ENCODE peak calls at places on chromosome 7, in nine cellular contexts. M is left ventricle myocardium superior; B is endothelial cell; V is D721Med; C is naive thymus-derived CD8-positive, alpha-beta T cell; O is CD4-positive, CD25-positive, alpha-beta regulatory T cell; R is cardiac fibroblast; K is Right ventricle myocardium superior; G is adrenal gland. S is an unnamed sample.

GRCh38 chr7:157056957-157057902 is 46.8 kb upstream of the MNX1 start:
- DNase-seq in C (no peak), M (no peak), O (no peak), R (no peak), G (no peak), B (no peak), K (no peak), V (no peak), S (no peak)

GRCh38 chr7:107152011-107152410 is 16.8 kb upstream of the HBP1 start:
- DNase-seq in B (no peak), O (no peak), C (no peak), R (peak; percentile 51), G (no peak), M (no peak), K (no peak), V (no peak), S (no peak)

GRCh38 chr7:149859369-149859768 is 14.4 kb upstream of the ATP6V0E2 start:
- DNase-seq in M (no peak), K (no peak), G (no peak), B (no peak), R (no peak), V (no peak), C (no peak), O (no peak), S (no peak)

GRCh38 chr7:24722386-24723177 is 34.7 kb downstream of the GSDME start:
- DNase-seq in R (peak; percentile 58), O (no peak), M (no peak), K (no peak), V (no peak), B (peak; percentile 31), C (no peak), G (no peak), S (no peak)

GRCh38 chr7:19816128-19816527 is 42.7 kb upstream of the TMEM196 start:
- DNase-seq in B (no peak), V (no peak), K (no peak), R (no peak), O (no peak), M (no peak), G (no peak), C (no peak), S (no peak)

GRCh38 chr7:1665721-1666250 is 4.3 kb upstream of the ELFN1 start:
- DNase-seq in C (no peak), G (peak; percentile 21), M (peak; percentile 70), O (no peak), V (peak; percentile 33), K (peak; percentile 66), R (peak; percentile 15), B (peak; percentile 49), S (no peak)

GRCh38 chr7:143288836-143289235 is 685 bp downstream of the CASP2 start:
- DNase-seq in G (no peak), V (no peak), K (no peak), O (no peak), M (no peak), B (no peak), R (peak; percentile 43), C (no peak), S (no peak)

GRCh38 chr7:135168001-135168400 is 2.5 kb downstream of the CYREN start:
- DNase-seq in B (no peak), C (no peak), V (no peak), R (no peak), O (no peak), G (no peak), K (no peak), M (peak; percentile 42), S (no peak)

GRCh38 chr7:131502810-131503545 is 53.5 kb downstream of the PODXL start:
- DNase-seq in C (no peak), V (no peak), R (peak; percentile 70), M (peak; percentile 77), K (peak; percentile 75), G (peak; percentile 87), B (no peak), O (no peak), S (no peak)

GRCh38 chr7:12607134-12607533 is 36.6 kb downstream of the SCIN start:
- DNase-seq in K (no peak), V (no peak), B (no peak), R (no peak), O (no peak), M (no peak), C (no peak), G (no peak), S (no peak)

GRCh38 chr7:2972531-2973161 is 71.0 kb downstream of the CARD11 start:
- DNase-seq in B (no peak), M (no peak), C (no peak), G (no peak), R (no peak), O (no peak), V (no peak), K (no peak), S (no peak)

GRCh38 chr7:90728568-90728967 is 132.4 kb downstream of the CDK14 start:
- DNase-seq in M (no peak), G (no peak), V (no peak), C (no peak), K (no peak), R (no peak), B (no peak), O (no peak), S (no peak)

GRCh38 chr7:43756368-43757072 is 2.0 kb upstream of the BLVRA start:
- DNase-seq in M (no peak), B (no peak), V (no peak), C (no peak), O (no peak), G (no peak), R (peak; percentile 74), K (no peak), S (no peak)

S was measured in naive B cell.